ENCODE peak calls at places on chromosome 1, in four cellular contexts. One of them, this sample, is unnamed.

GRCh38 chr1:69258842-69259241 is 308.9 kb upstream of the LRRC7 start:
- DNase-seq in T-helper 1 cell: no peak
- DNase-seq in NB4: no peak
- DNase-seq in AG08395: no peak
- DNase-seq in this sample: no peak

GRCh38 chr1:226987179-226987536 is 47.1 kb downstream of the COQ8A start:
- DNase-seq in T-helper 1 cell: no peak
- DNase-seq in AG08395: no peak
- DNase-seq in NB4: no peak
- DNase-seq in this sample: no peak

GRCh38 chr1:27111771-27112573 is 43.0 kb downstream of the SLC9A1 start:
- DNase-seq in T-helper 1 cell: peak
- DNase-seq in AG08395: peak
- DNase-seq in NB4: peak
- DNase-seq in this sample: peak

GRCh38 chr1:93980320-93980744 is 71.1 kb upstream of the GCLM start:
- DNase-seq in NB4: peak
- DNase-seq in T-helper 1 cell: no peak
- DNase-seq in AG08395: no peak
- DNase-seq in this sample: no peak

GRCh38 chr1:86487805-86488141 is 19.0 kb downstream of the CLCA1 start:
- DNase-seq in AG08395: no peak
- DNase-seq in NB4: no peak
- DNase-seq in T-helper 1 cell: no peak
- DNase-seq in this sample: no peak

GRCh38 chr1:109163549-109163948 is 49.6 kb downstream of the ELAPOR1 start:
- DNase-seq in NB4: peak
- DNase-seq in AG08395: no peak
- DNase-seq in T-helper 1 cell: no peak
- DNase-seq in this sample: no peak

GRCh38 chr1:9798236-9799130 is 25.3 kb downstream of the CLSTN1 start:
- DNase-seq in T-helper 1 cell: no peak
- DNase-seq in NB4: no peak
- DNase-seq in AG08395: peak
- DNase-seq in this sample: no peak

GRCh38 chr1:218865591-218865990 is 308.1 kb upstream of the LYPLAL1 start:
- DNase-seq in NB4: no peak
- DNase-seq in AG08395: no peak
- DNase-seq in T-helper 1 cell: no peak
- DNase-seq in this sample: no peak

GRCh38 chr1:23403038-23403336 is 21.6 kb downstream of the TCEA3 start:
- DNase-seq in T-helper 1 cell: no peak
- DNase-seq in AG08395: peak
- DNase-seq in NB4: peak
- DNase-seq in this sample: no peak

GRCh38 chr1:203644661-203645510 is 18.3 kb downstream of the ATP2B4 start:
- DNase-seq in T-helper 1 cell: no peak
- DNase-seq in NB4: no peak
- DNase-seq in AG08395: peak
- DNase-seq in this sample: no peak

GRCh38 chr1:17405898-17406759 is 33.3 kb downstream of the RCC2 start:
- DNase-seq in NB4: peak
- DNase-seq in AG08395: peak
- DNase-seq in T-helper 1 cell: peak
- DNase-seq in this sample: peak

GRCh38 chr1:197481101-197481500 is 213.0 kb downstream of the CRB1 start:
- DNase-seq in NB4: peak
- DNase-seq in AG08395: peak
- DNase-seq in T-helper 1 cell: peak
- DNase-seq in this sample: no peak

GRCh38 chr1:1023700-1024099 is 3.8 kb downstream of the AGRN start:
- DNase-seq in AG08395: no peak
- DNase-seq in NB4: no peak
- DNase-seq in T-helper 1 cell: no peak
- DNase-seq in this sample: no peak

GRCh38 chr1:167705250-167705649 is 16.5 kb upstream of the MPZL1 start:
- DNase-seq in AG08395: no peak
- DNase-seq in T-helper 1 cell: no peak
- DNase-seq in NB4: no peak
- DNase-seq in this sample: no peak

GRCh38 chr1:244778356-244778755 is 57.1 kb upstream of the COX20 start:
- DNase-seq in NB4: peak
- DNase-seq in AG08395: peak
- DNase-seq in T-helper 1 cell: no peak
- DNase-seq in this sample: no peak

GRCh38 chr1:169330927-169331326 is 36.7 kb downstream of the NME7 start:
- DNase-seq in NB4: no peak
- DNase-seq in AG08395: no peak
- DNase-seq in T-helper 1 cell: no peak
- DNase-seq in this sample: no peak

GRCh38 chr1:223752721-223753515 is 40.6 kb downstream of the CAPN2 start:
- DNase-seq in T-helper 1 cell: no peak
- DNase-seq in NB4: peak
- DNase-seq in AG08395: no peak
- DNase-seq in this sample: no peak

GRCh38 chr1:160018900-160019299 is 12.9 kb downstream of the PIGM start:
- DNase-seq in NB4: peak
- DNase-seq in T-helper 1 cell: no peak
- DNase-seq in AG08395: peak
- DNase-seq in this sample: no peak

GRCh38 chr1:152459596-152460528 is 45.8 kb upstream of the CRNN start:
- DNase-seq in T-helper 1 cell: peak
- DNase-seq in NB4: peak
- DNase-seq in AG08395: peak
- DNase-seq in this sample: peak

GRCh38 chr1:184300446-184300845 is 86.4 kb upstream of the C1orf21 start:
- DNase-seq in T-helper 1 cell: no peak
- DNase-seq in AG08395: no peak
- DNase-seq in NB4: no peak
- DNase-seq in this sample: no peak

GRCh38 chr1:66925944-66926343 is 1.2 kb downstream of the MIER1 start:
- DNase-seq in NB4: peak
- DNase-seq in AG08395: no peak
- DNase-seq in T-helper 1 cell: peak
- DNase-seq in this sample: no peak

GRCh38 chr1:230507671-230508407 is 81.7 kb upstream of the PGBD5 start:
- DNase-seq in AG08395: peak
- DNase-seq in NB4: no peak
- DNase-seq in T-helper 1 cell: no peak
- DNase-seq in this sample: no peak

GRCh38 chr1:46180082-46180616 is 3.9 kb upstream of the P3R3URF start:
- DNase-seq in NB4: peak
- DNase-seq in T-helper 1 cell: no peak
- DNase-seq in AG08395: no peak
- DNase-seq in this sample: no peak

GRCh38 chr1:99481391-99481996 is 164.4 kb upstream of the PALMD start:
- DNase-seq in AG08395: peak
- DNase-seq in T-helper 1 cell: peak
- DNase-seq in NB4: peak
- DNase-seq in this sample: peak

GRCh38 chr1:201614262-201615015 is 75.5 kb downstream of the NAV1 start:
- DNase-seq in AG08395: peak
- DNase-seq in T-helper 1 cell: no peak
- DNase-seq in NB4: peak
- DNase-seq in this sample: no peak

GRCh38 chr1:157147906-157148717 is 9.9 kb upstream of the ETV3 start:
- DNase-seq in T-helper 1 cell: no peak
- DNase-seq in AG08395: no peak
- DNase-seq in NB4: peak
- DNase-seq in this sample: no peak

GRCh38 chr1:210448293-210448892 is 119.7 kb downstream of the HHAT start:
- DNase-seq in T-helper 1 cell: peak
- DNase-seq in NB4: peak
- DNase-seq in AG08395: peak
- DNase-seq in this sample: no peak